ENCODE peak calls at places on chromosomes 3 and 15, in six cellular contexts. One of them, this sample, is unnamed.

GRCh38 chr3:46665763-46666470 is 27.6 kb downstream of the ALS2CL start:
- DNase-seq in GM23338: no peak
- DNase-seq in stimulated activated CD8-positive, alpha-beta memory T cell treated with anti-CD3 and anti-CD28 coated beads, Interleukin-7, amount 100 ng/mL, for 4 hours: no peak
- DNase-seq in COLO829: no peak
- DNase-seq in HCEC 1CT: no peak
- DNase-seq in NCI-H446: no peak
- DNase-seq in this sample: no peak

GRCh38 chr3:13655074-13655913 is 106.4 kb downstream of the FBLN2 start:
- DNase-seq in GM23338: peak; percentile 88
- DNase-seq in stimulated activated CD8-positive, alpha-beta memory T cell treated with anti-CD3 and anti-CD28 coated beads, Interleukin-7, amount 100 ng/mL, for 4 hours: no peak
- DNase-seq in COLO829: no peak
- DNase-seq in HCEC 1CT: no peak
- DNase-seq in NCI-H446: no peak
- DNase-seq in this sample: peak; percentile 36

GRCh38 chr3:102159810-102160451 is 274.9 kb upstream of the ZPLD1 start:
- DNase-seq in GM23338: no peak
- DNase-seq in stimulated activated CD8-positive, alpha-beta memory T cell treated with anti-CD3 and anti-CD28 coated beads, Interleukin-7, amount 100 ng/mL, for 4 hours: no peak
- DNase-seq in COLO829: no peak
- DNase-seq in HCEC 1CT: no peak
- DNase-seq in NCI-H446: no peak
- DNase-seq in this sample: no peak

GRCh38 chr3:195153121-195153520 is 117.8 kb downstream of the XXYLT1 start:
- DNase-seq in GM23338: peak; percentile 65
- DNase-seq in stimulated activated CD8-positive, alpha-beta memory T cell treated with anti-CD3 and anti-CD28 coated beads, Interleukin-7, amount 100 ng/mL, for 4 hours: no peak
- DNase-seq in COLO829: no peak
- DNase-seq in HCEC 1CT: no peak
- DNase-seq in NCI-H446: peak; percentile 27
- DNase-seq in this sample: peak; percentile 61

GRCh38 chr15:45391746-45392711 is 13.7 kb upstream of the GATM start:
- DNase-seq in GM23338: no peak
- DNase-seq in stimulated activated CD8-positive, alpha-beta memory T cell treated with anti-CD3 and anti-CD28 coated beads, Interleukin-7, amount 100 ng/mL, for 4 hours: no peak
- DNase-seq in COLO829: no peak
- DNase-seq in HCEC 1CT: no peak
- DNase-seq in NCI-H446: no peak
- DNase-seq in this sample: no peak

GRCh38 chr15:101426761-101427333 is 62.7 kb downstream of the PCSK6 start:
- DNase-seq in GM23338: no peak
- DNase-seq in stimulated activated CD8-positive, alpha-beta memory T cell treated with anti-CD3 and anti-CD28 coated beads, Interleukin-7, amount 100 ng/mL, for 4 hours: no peak
- DNase-seq in COLO829: no peak
- DNase-seq in HCEC 1CT: no peak
- DNase-seq in NCI-H446: no peak
- DNase-seq in this sample: no peak

GRCh38 chr3:69239063-69239462 is 116.7 kb upstream of the LMOD3 start:
- DNase-seq in GM23338: peak; percentile 50
- DNase-seq in stimulated activated CD8-positive, alpha-beta memory T cell treated with anti-CD3 and anti-CD28 coated beads, Interleukin-7, amount 100 ng/mL, for 4 hours: no peak
- DNase-seq in COLO829: no peak
- DNase-seq in HCEC 1CT: no peak
- DNase-seq in NCI-H446: no peak
- DNase-seq in this sample: no peak

GRCh38 chr3:71391361-71391760 is 192.2 kb downstream of the FOXP1 start:
- DNase-seq in GM23338: no peak
- DNase-seq in stimulated activated CD8-positive, alpha-beta memory T cell treated with anti-CD3 and anti-CD28 coated beads, Interleukin-7, amount 100 ng/mL, for 4 hours: no peak
- DNase-seq in COLO829: no peak
- DNase-seq in HCEC 1CT: no peak
- DNase-seq in NCI-H446: no peak
- DNase-seq in this sample: no peak

GRCh38 chr3:116552261-116552660 is 107.0 kb upstream of the LSAMP start:
- DNase-seq in GM23338: no peak
- DNase-seq in stimulated activated CD8-positive, alpha-beta memory T cell treated with anti-CD3 and anti-CD28 coated beads, Interleukin-7, amount 100 ng/mL, for 4 hours: no peak
- DNase-seq in COLO829: no peak
- DNase-seq in HCEC 1CT: no peak
- DNase-seq in NCI-H446: no peak
- DNase-seq in this sample: no peak

GRCh38 chr3:12663311-12663935 is 494 bp downstream of the RAF1 start:
- DNase-seq in GM23338: peak; percentile 51
- DNase-seq in stimulated activated CD8-positive, alpha-beta memory T cell treated with anti-CD3 and anti-CD28 coated beads, Interleukin-7, amount 100 ng/mL, for 4 hours: peak; percentile 1
- DNase-seq in COLO829: no peak
- DNase-seq in HCEC 1CT: no peak
- DNase-seq in NCI-H446: peak; percentile 22
- DNase-seq in this sample: no peak

This sample was measured in SK-MEL-5.